ENCODE peak calls at places on chromosomes 16 and 17, in ten cellular contexts. One of them, this sample, is unnamed.

GRCh38 chr16:67396159-67396774 is 3.0 kb upstream of the TPPP3 start:
- DNase-seq in IMR-90: peak
- DNase-seq in ovary: peak
- DNase-seq in PC-9: peak
- DNase-seq in neural progenitor cell: peak
- DNase-seq in tibial artery: peak
- DNase-seq in fibroblast of lung: peak
- DNase-seq in dorsolateral prefrontal cortex: peak
- DNase-seq in astrocyte of the cerebellum: no peak
- DNase-seq in uterus: peak
- DNase-seq in this sample: peak

GRCh38 chr17:51869387-51869786 is 289.1 kb downstream of the CA10 start:
- DNase-seq in dorsolateral prefrontal cortex: no peak
- DNase-seq in astrocyte of the cerebellum: no peak
- DNase-seq in uterus: no peak
- DNase-seq in PC-9: no peak
- DNase-seq in neural progenitor cell: peak
- DNase-seq in tibial artery: no peak
- DNase-seq in IMR-90: no peak
- DNase-seq in fibroblast of lung: no peak
- DNase-seq in ovary: no peak
- DNase-seq in this sample: peak

GRCh38 chr17:83186226-83186625 is 106.8 kb downstream of the METRNL start:
- DNase-seq in ovary: peak
- DNase-seq in neural progenitor cell: peak
- DNase-seq in fibroblast of lung: no peak
- DNase-seq in uterus: no peak
- DNase-seq in astrocyte of the cerebellum: no peak
- DNase-seq in tibial artery: no peak
- DNase-seq in dorsolateral prefrontal cortex: no peak
- DNase-seq in PC-9: no peak
- DNase-seq in IMR-90: no peak
- DNase-seq in this sample: no peak

GRCh38 chr17:59155439-59156177 is at the start of gene PRR11:
- DNase-seq in IMR-90: peak
- DNase-seq in tibial artery: peak
- DNase-seq in PC-9: peak
- DNase-seq in uterus: no peak
- DNase-seq in dorsolateral prefrontal cortex: peak
- DNase-seq in astrocyte of the cerebellum: peak
- DNase-seq in neural progenitor cell: peak
- DNase-seq in fibroblast of lung: peak
- DNase-seq in ovary: peak
- DNase-seq in this sample: peak

GRCh38 chr16:12871784-12872183 is 29.6 kb upstream of the SHISA9 start:
- DNase-seq in IMR-90: no peak
- DNase-seq in astrocyte of the cerebellum: no peak
- DNase-seq in neural progenitor cell: no peak
- DNase-seq in tibial artery: no peak
- DNase-seq in fibroblast of lung: no peak
- DNase-seq in ovary: no peak
- DNase-seq in dorsolateral prefrontal cortex: no peak
- DNase-seq in uterus: no peak
- DNase-seq in PC-9: no peak
- DNase-seq in this sample: no peak

GRCh38 chr17:80746262-80746935 is 201.8 kb downstream of the RPTOR start:
- DNase-seq in IMR-90: no peak
- DNase-seq in PC-9: no peak
- DNase-seq in tibial artery: no peak
- DNase-seq in astrocyte of the cerebellum: no peak
- DNase-seq in ovary: no peak
- DNase-seq in dorsolateral prefrontal cortex: no peak
- DNase-seq in neural progenitor cell: no peak
- DNase-seq in fibroblast of lung: no peak
- DNase-seq in uterus: no peak
- DNase-seq in this sample: no peak

GRCh38 chr17:50603340-50603739 is 31.3 kb upstream of the ABCC3 start:
- DNase-seq in PC-9: no peak
- DNase-seq in IMR-90: no peak
- DNase-seq in ovary: no peak
- DNase-seq in fibroblast of lung: no peak
- DNase-seq in uterus: no peak
- DNase-seq in astrocyte of the cerebellum: no peak
- DNase-seq in neural progenitor cell: peak
- DNase-seq in tibial artery: no peak
- DNase-seq in dorsolateral prefrontal cortex: no peak
- DNase-seq in this sample: no peak

GRCh38 chr17:37488009-37488604 is 1.6 kb upstream of the DUSP14 start:
- DNase-seq in PC-9: peak
- DNase-seq in uterus: no peak
- DNase-seq in astrocyte of the cerebellum: peak
- DNase-seq in dorsolateral prefrontal cortex: no peak
- DNase-seq in IMR-90: peak
- DNase-seq in fibroblast of lung: peak
- DNase-seq in neural progenitor cell: peak
- DNase-seq in tibial artery: no peak
- DNase-seq in ovary: no peak
- DNase-seq in this sample: peak

GRCh38 chr16:1980770-1981087 is 540 bp downstream of the NOXO1 start:
- DNase-seq in uterus: no peak
- DNase-seq in PC-9: no peak
- DNase-seq in ovary: no peak
- DNase-seq in astrocyte of the cerebellum: no peak
- DNase-seq in neural progenitor cell: no peak
- DNase-seq in tibial artery: no peak
- DNase-seq in dorsolateral prefrontal cortex: no peak
- DNase-seq in IMR-90: no peak
- DNase-seq in fibroblast of lung: no peak
- DNase-seq in this sample: no peak

GRCh38 chr16:56713794-56714193 is 16.1 kb upstream of the NUP93 start:
- DNase-seq in IMR-90: no peak
- DNase-seq in fibroblast of lung: no peak
- DNase-seq in dorsolateral prefrontal cortex: no peak
- DNase-seq in uterus: no peak
- DNase-seq in neural progenitor cell: no peak
- DNase-seq in ovary: no peak
- DNase-seq in astrocyte of the cerebellum: no peak
- DNase-seq in tibial artery: no peak
- DNase-seq in PC-9: no peak
- DNase-seq in this sample: no peak

GRCh38 chr16:61681124-61681523 is 355.1 kb downstream of the CDH8 start:
- DNase-seq in PC-9: no peak
- DNase-seq in astrocyte of the cerebellum: peak
- DNase-seq in ovary: no peak
- DNase-seq in fibroblast of lung: no peak
- DNase-seq in IMR-90: no peak
- DNase-seq in dorsolateral prefrontal cortex: no peak
- DNase-seq in neural progenitor cell: no peak
- DNase-seq in uterus: no peak
- DNase-seq in tibial artery: no peak
- DNase-seq in this sample: no peak

GRCh38 chr16:80569440-80570105 is 28.8 kb downstream of the DYNLRB2 start:
- DNase-seq in astrocyte of the cerebellum: peak
- DNase-seq in ovary: no peak
- DNase-seq in dorsolateral prefrontal cortex: no peak
- DNase-seq in PC-9: no peak
- DNase-seq in tibial artery: no peak
- DNase-seq in uterus: no peak
- DNase-seq in neural progenitor cell: no peak
- DNase-seq in IMR-90: peak
- DNase-seq in fibroblast of lung: peak
- DNase-seq in this sample: peak

GRCh38 chr16:24478401-24478800 is 61.0 kb upstream of the RBBP6 start:
- DNase-seq in fibroblast of lung: no peak
- DNase-seq in IMR-90: no peak
- DNase-seq in neural progenitor cell: peak
- DNase-seq in tibial artery: no peak
- DNase-seq in PC-9: no peak
- DNase-seq in astrocyte of the cerebellum: no peak
- DNase-seq in dorsolateral prefrontal cortex: no peak
- DNase-seq in ovary: no peak
- DNase-seq in uterus: no peak
- DNase-seq in this sample: no peak

DNA sequence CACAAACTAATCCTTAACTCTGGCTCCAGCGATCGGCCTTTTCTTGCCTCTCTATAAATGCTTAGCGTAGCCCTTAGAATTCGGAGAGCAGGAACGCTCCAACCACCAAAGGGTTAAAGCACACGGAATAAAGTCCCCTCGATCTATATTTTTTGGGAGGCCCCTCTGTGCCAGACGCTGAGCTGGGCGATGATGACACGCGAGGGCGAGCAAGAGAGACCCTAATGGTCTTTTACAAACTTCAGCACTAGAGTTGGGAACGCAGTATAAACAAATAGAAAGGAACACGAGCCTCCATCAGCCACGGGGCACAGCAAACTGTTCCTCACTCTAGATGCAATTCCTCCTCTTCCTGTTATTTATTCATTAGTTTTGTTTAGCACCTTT is 1.8 kb downstream of the TOX3 start:
- DNase-seq in tibial artery: no peak
- DNase-seq in fibroblast of lung: no peak
- DNase-seq in dorsolateral prefrontal cortex: no peak
- DNase-seq in PC-9: no peak
- DNase-seq in ovary: no peak
- DNase-seq in astrocyte of the cerebellum: no peak
- DNase-seq in IMR-90: no peak
- DNase-seq in uterus: no peak
- DNase-seq in neural progenitor cell: peak
- DNase-seq in this sample: no peak
- H3K4me3 ChIP-seq in tibial artery: no peak
- H3K4me3 ChIP-seq in fibroblast of lung: no peak
- H3K4me3 ChIP-seq in dorsolateral prefrontal cortex: peak
- H3K4me3 ChIP-seq in PC-9: no peak
- H3K4me3 ChIP-seq in ovary: peak
- H3K4me3 ChIP-seq in astrocyte of the cerebellum: peak
- H3K4me3 ChIP-seq in IMR-90: no peak
- H3K4me3 ChIP-seq in uterus: peak
- H3K4me3 ChIP-seq in neural progenitor cell: peak
- H3K4me3 ChIP-seq in this sample: no peak

GRCh38 chr17:3447625-3448024 is 14.0 kb upstream of the OR1E2 start:
- DNase-seq in fibroblast of lung: peak
- DNase-seq in PC-9: no peak
- DNase-seq in dorsolateral prefrontal cortex: no peak
- DNase-seq in tibial artery: no peak
- DNase-seq in uterus: no peak
- DNase-seq in neural progenitor cell: peak
- DNase-seq in ovary: no peak
- DNase-seq in astrocyte of the cerebellum: no peak
- DNase-seq in IMR-90: no peak
- DNase-seq in this sample: peak
- TF ChIP-seq CTCF in fibroblast of lung: no peak
- TF ChIP-seq CTCF in PC-9: peak
- TF ChIP-seq CTCF in dorsolateral prefrontal cortex: no peak
- TF ChIP-seq CTCF in tibial artery: no peak
- TF ChIP-seq CTCF in uterus: no peak
- TF ChIP-seq CTCF in neural progenitor cell: peak
- TF ChIP-seq CTCF in ovary: no peak
- TF ChIP-seq CTCF in astrocyte of the cerebellum: no peak
- TF ChIP-seq CTCF in IMR-90: no peak
- TF ChIP-seq CTCF in this sample: no peak

DNA sequence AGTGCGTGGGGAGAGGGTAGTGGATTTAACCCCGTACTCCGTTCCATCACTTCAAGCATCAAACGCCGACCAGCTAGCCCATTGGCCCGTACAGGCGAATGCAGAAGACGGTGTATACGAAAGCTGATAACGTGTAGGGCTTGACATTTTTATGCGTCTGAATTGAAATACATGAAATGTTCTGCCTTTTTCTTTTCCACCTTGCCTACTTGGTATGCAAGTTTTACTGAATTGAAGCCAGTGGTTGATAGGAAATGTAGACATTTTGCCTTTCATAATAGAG is 834 bp upstream of the STAT3 start:
- DNase-seq in astrocyte of the cerebellum: no peak
- DNase-seq in fibroblast of lung: no peak
- DNase-seq in IMR-90: no peak
- DNase-seq in tibial artery: no peak
- DNase-seq in ovary: no peak
- DNase-seq in neural progenitor cell: no peak
- DNase-seq in uterus: no peak
- DNase-seq in dorsolateral prefrontal cortex: no peak
- DNase-seq in PC-9: no peak
- DNase-seq in this sample: no peak
- H3K4me3 ChIP-seq in astrocyte of the cerebellum: peak
- H3K4me3 ChIP-seq in fibroblast of lung: peak
- H3K4me3 ChIP-seq in IMR-90: peak
- H3K4me3 ChIP-seq in tibial artery: peak
- H3K4me3 ChIP-seq in ovary: peak
- H3K4me3 ChIP-seq in neural progenitor cell: peak
- H3K4me3 ChIP-seq in uterus: peak
- H3K4me3 ChIP-seq in dorsolateral prefrontal cortex: peak
- H3K4me3 ChIP-seq in PC-9: peak
- H3K4me3 ChIP-seq in this sample: peak

GRCh38 chr17:7587831-7588230 is 2.1 kb downstream of the SOX15 start:
- DNase-seq in neural progenitor cell: no peak
- DNase-seq in uterus: no peak
- DNase-seq in ovary: no peak
- DNase-seq in astrocyte of the cerebellum: no peak
- DNase-seq in dorsolateral prefrontal cortex: no peak
- DNase-seq in PC-9: peak
- DNase-seq in tibial artery: no peak
- DNase-seq in fibroblast of lung: no peak
- DNase-seq in IMR-90: no peak
- DNase-seq in this sample: peak

GRCh38 chr17:7587420-7587786 is 2.5 kb downstream of the SOX15 start:
- DNase-seq in astrocyte of the cerebellum: peak
- DNase-seq in PC-9: peak
- DNase-seq in neural progenitor cell: no peak
- DNase-seq in tibial artery: peak
- DNase-seq in ovary: peak
- DNase-seq in IMR-90: peak
- DNase-seq in uterus: no peak
- DNase-seq in fibroblast of lung: peak
- DNase-seq in dorsolateral prefrontal cortex: no peak
- DNase-seq in this sample: peak

GRCh38 chr17:7588553-7589203 is 1.2 kb downstream of the SOX15 start:
- DNase-seq in neural progenitor cell: no peak
- DNase-seq in tibial artery: no peak
- DNase-seq in PC-9: no peak
- DNase-seq in dorsolateral prefrontal cortex: no peak
- DNase-seq in IMR-90: no peak
- DNase-seq in fibroblast of lung: no peak
- DNase-seq in ovary: no peak
- DNase-seq in astrocyte of the cerebellum: no peak
- DNase-seq in uterus: no peak
- DNase-seq in this sample: no peak

GRCh38 chr17:7589204-7589868 is 558 bp downstream of the SOX15 start:
- DNase-seq in tibial artery: peak
- DNase-seq in PC-9: peak
- DNase-seq in uterus: peak
- DNase-seq in neural progenitor cell: peak
- DNase-seq in astrocyte of the cerebellum: peak
- DNase-seq in ovary: peak
- DNase-seq in fibroblast of lung: peak
- DNase-seq in dorsolateral prefrontal cortex: peak
- DNase-seq in IMR-90: peak
- DNase-seq in this sample: peak

GRCh38 chr17:7586673-7587419 is 3.0 kb downstream of the SOX15 start:
- DNase-seq in fibroblast of lung: no peak
- DNase-seq in PC-9: peak
- DNase-seq in neural progenitor cell: no peak
- DNase-seq in tibial artery: no peak
- DNase-seq in ovary: no peak
- DNase-seq in uterus: no peak
- DNase-seq in IMR-90: no peak
- DNase-seq in dorsolateral prefrontal cortex: no peak
- DNase-seq in astrocyte of the cerebellum: no peak
- DNase-seq in this sample: no peak
- TF ChIP-seq CTCF in fibroblast of lung: no peak
- TF ChIP-seq CTCF in PC-9: peak
- TF ChIP-seq CTCF in neural progenitor cell: peak
- TF ChIP-seq CTCF in tibial artery: no peak
- TF ChIP-seq CTCF in ovary: no peak
- TF ChIP-seq CTCF in uterus: no peak
- TF ChIP-seq CTCF in IMR-90: no peak
- TF ChIP-seq CTCF in dorsolateral prefrontal cortex: no peak
- TF ChIP-seq CTCF in astrocyte of the cerebellum: no peak
- TF ChIP-seq CTCF in this sample: no peak